ENCODE peak calls at places on chromosome 13, in nine cellular contexts. I, T, N, O, E, A, H, W and Y are unnamed samples.

GRCh38 chr13:23849670-23850069 is 39.5 kb downstream of the MIPEP start:
- DNase-seq in T (no peak), W (no peak), O (no peak), I (no peak), N (no peak), H (no peak), A (no peak), E (no peak), Y (no peak)

GRCh38 chr13:71877280-71877653 is 10.3 kb upstream of the DACH1 start:
- DNase-seq in I (no peak), T (no peak), E (no peak), O (no peak), W (no peak), N (no peak), H (no peak), A (no peak), Y (no peak)

GRCh38 chr13:27250833-27251165 is 559 bp upstream of the RPL21 start:
- DNase-seq in E (no peak), W (no peak), I (no peak), H (no peak), A (no peak), T (no peak), N (no peak), O (no peak), Y (no peak)

GRCh38 chr13:67620665-67621064 is 390.5 kb upstream of the PCDH9 start:
- DNase-seq in N (no peak), W (no peak), A (no peak), I (peak; percentile 81), O (no peak), H (no peak), E (no peak), T (peak; percentile 86), Y (no peak)

GRCh38 chr13:103236213-103236612 is 170.0 kb upstream of the SLC10A2 start:
- DNase-seq in W (no peak), H (peak; percentile 36), O (peak; percentile 16), E (no peak), A (no peak), I (peak; percentile 9), T (no peak), N (no peak), Y (peak; percentile 47)

GRCh38 chr13:111043575-111043982 is 71.5 kb upstream of the ARHGEF7 start:
- DNase-seq in T (no peak), O (peak; percentile 55), I (peak; percentile 26), E (peak; percentile 55), A (no peak), H (peak; percentile 36), W (no peak), N (peak; percentile 45), Y (peak; percentile 82)

GRCh38 chr13:49062297-49062896 is 86.7 kb downstream of the FNDC3A start:
- DNase-seq in A (no peak), E (no peak), H (no peak), N (no peak), W (no peak), I (no peak), O (peak; percentile 35), T (peak; percentile 15), Y (peak; percentile 9)

GRCh38 chr13:50643055-50643454 is 200.4 kb downstream of the DLEU7 start:
- DNase-seq in W (no peak), H (no peak), A (no peak), E (no peak), N (no peak), T (no peak), I (no peak), O (no peak), Y (no peak)

GRCh38 chr13:79404985-79405384 is 1.1 kb downstream of the RBM26 start:
- DNase-seq in N (no peak), T (no peak), A (no peak), H (no peak), I (no peak), W (no peak), E (no peak), O (no peak), Y (no peak)

GRCh38 chr13:113951246-113951999 is 22.5 kb downstream of the C13orf46 start:
- DNase-seq in I (peak; percentile 50), H (peak; percentile 76), T (peak; percentile 45), O (peak; percentile 85), A (peak; percentile 63), E (peak; percentile 90), N (peak; percentile 88), W (no peak), Y (peak; percentile 93)

GRCh38 chr13:106555631-106556328 is 12.2 kb downstream of the ARGLU1 start:
- DNase-seq in W (no peak), H (peak; percentile 40), E (no peak), O (no peak), T (peak; percentile 68), N (no peak), A (no peak), I (peak; percentile 17), Y (peak; percentile 54)

GRCh38 chr13:84446972-84447700 is 564.9 kb upstream of the SLITRK1 start:
- DNase-seq in E (no peak), N (no peak), W (peak; percentile 59), O (no peak), A (no peak), H (peak; percentile 19), T (no peak), I (peak; percentile 31), Y (peak; percentile 83)

GRCh38 chr13:96544965-96545364 is 449.3 kb downstream of the OXGR1 start:
- DNase-seq in E (no peak), T (no peak), I (peak; percentile 18), W (no peak), A (no peak), N (no peak), O (peak; percentile 12), H (no peak), Y (no peak)

GRCh38 chr13:37136187-37136586 is 30.7 kb upstream of the CSNK1A1L start:
- DNase-seq in N (no peak), W (no peak), H (no peak), O (no peak), A (no peak), I (no peak), T (peak; percentile 17), E (no peak), Y (no peak)

GRCh38 chr13:37138917-37139316 is 33.5 kb upstream of the CSNK1A1L start:
- DNase-seq in T (no peak), W (no peak), E (no peak), I (no peak), N (no peak), O (no peak), A (no peak), H (no peak), Y (peak; percentile 9)

GRCh38 chr13:37136633-37137032 is 31.2 kb upstream of the CSNK1A1L start:
- DNase-seq in I (no peak), T (no peak), H (no peak), O (no peak), A (no peak), N (no peak), W (no peak), E (no peak), Y (no peak)

GRCh38 chr13:37139356-37139755 is 33.9 kb upstream of the CSNK1A1L start:
- DNase-seq in A (no peak), W (no peak), E (no peak), H (no peak), T (no peak), N (no peak), I (no peak), O (no peak), Y (peak; percentile 31)

GRCh38 chr13:37138169-37138568 is 32.7 kb upstream of the CSNK1A1L start:
- DNase-seq in H (peak; percentile 44), W (no peak), A (peak; percentile 4), E (no peak), T (no peak), O (peak; percentile 48), I (no peak), N (no peak), Y (peak; percentile 41)
- TF ChIP-seq CTCF in H (peak; percentile 35), W (peak; percentile 10), A (no peak), E (no peak), T (no peak), O (peak; percentile 50), I (peak; percentile 20), N (no peak), Y (peak; percentile 31)

DNA sequence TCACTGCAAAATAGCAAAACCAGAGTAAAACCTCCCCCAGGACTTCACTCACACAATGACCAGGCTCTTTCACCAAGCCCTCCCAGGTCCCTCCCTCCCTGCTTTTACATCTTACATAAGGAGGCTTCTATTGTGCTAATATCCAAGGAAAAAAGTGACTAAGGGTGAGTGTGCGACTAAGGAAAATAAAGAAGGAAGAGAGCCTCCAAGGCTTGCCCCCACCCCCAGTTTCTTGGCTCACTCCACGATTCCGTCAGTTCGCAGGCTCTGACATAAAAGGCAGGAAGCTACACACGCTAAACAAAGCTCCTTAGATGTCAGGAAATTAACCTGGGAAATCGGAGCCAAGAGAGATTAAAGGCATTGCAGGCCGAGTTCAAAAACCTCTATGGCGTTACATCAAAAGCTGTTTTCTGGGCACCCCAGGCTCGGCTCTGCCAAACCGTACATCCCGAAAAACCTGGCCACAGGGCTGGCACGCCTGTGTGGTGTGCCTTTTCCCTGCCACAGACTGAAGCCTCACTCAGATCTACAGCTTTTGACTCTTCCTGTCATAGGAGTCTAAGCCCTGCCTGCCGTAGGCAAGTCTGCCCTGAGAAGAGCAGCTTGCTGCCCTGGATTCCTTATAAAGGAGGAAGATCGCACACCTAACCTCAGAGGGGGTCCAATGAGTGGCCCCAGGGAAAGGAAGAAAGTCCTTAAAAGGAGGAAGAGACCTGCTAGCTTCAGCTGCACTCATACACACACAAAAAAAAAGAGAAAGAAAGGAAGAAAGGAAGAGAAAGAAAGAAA is 67.0 kb upstream of the SERP2 start:
- DNase-seq in T (peak; percentile 99), I (peak; percentile 99), H (peak; percentile 99), E (peak; percentile 80), N (peak; percentile 43), W (no peak), O (peak; percentile 95), A (peak; percentile 94), Y (peak; percentile 95)
- H3K4me3 ChIP-seq in T (no peak overlapping the region), I (peak overlapping the region; percentile 2), H (peak overlapping the region; percentile 9), E (no peak overlapping the region), N (peak overlapping the region; percentile 25), W (peak overlapping the region; percentile 10), O (peak overlapping the region; percentile 47), A (peak overlapping the region; percentile 17), Y (no peak overlapping the region)

DNA sequence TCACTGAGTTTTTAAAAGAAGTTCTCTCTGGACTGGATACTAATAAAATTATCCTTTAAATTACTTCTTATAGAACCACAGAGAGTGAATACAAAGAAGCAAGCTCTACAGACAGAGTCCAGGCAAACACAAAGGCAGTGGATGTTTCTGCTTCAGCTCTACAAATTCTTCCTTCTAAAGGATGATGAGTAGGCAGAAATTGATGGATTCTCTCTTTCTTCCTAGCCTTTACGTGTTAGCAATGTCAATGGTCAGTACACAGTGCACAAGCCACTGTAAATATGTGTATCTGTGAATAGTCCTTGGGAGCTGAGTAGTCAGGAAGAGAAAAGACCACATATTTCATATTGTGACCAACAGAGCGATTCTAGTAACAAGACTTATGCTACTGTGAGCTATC is 390.8 kb downstream of the TBC1D4 start:
- DNase-seq in N (no peak), A (no peak), T (no peak), W (no peak), E (no peak), H (no peak), O (no peak), I (no peak), Y (no peak)
- TF ChIP-seq CTCF in N (no peak), A (no peak), T (no peak), W (no peak), E (no peak), H (no peak), O (no peak), I (no peak), Y (no peak)

DNA sequence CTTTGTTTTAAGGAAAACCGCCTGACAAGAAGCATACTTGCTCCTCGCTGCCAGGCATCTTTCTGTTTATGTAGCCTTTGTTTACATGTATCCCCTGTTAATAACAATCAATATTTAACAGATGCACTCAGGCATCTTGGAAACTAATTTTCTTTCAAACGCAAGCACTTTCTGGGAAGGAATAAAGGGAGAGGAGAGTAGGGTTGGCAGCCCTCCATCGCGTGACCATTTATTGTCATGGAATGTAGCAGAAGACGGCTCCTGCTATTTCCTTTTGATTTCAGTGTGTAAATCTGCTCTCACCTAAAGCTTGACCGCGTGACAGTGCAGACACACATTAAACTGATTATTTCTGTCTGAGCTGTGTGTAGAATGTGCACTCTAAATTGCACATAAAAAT is 223.3 kb upstream of the MAB21L1 start:
- DNase-seq in H (no peak), T (peak; percentile 66), W (no peak), I (peak; percentile 56), N (no peak), O (peak; percentile 26), A (no peak), E (no peak), Y (peak; percentile 93)
- H3K4me3 ChIP-seq in H (no peak overlapping the region), T (peak overlapping the region; percentile 19), W (peak overlapping the region; percentile 37), I (peak overlapping the region; percentile 14), N (no peak overlapping the region), O (peak overlapping the region; percentile 53), A (no peak overlapping the region), E (no peak overlapping the region), Y (peak overlapping the region; percentile 28)